ENCODE peak calls at places on chromosome 5, in five cellular contexts. I, F, Z, X and V are unnamed samples.

GRCh38 chr5:125198270-125198974 is 452.0 kb upstream of the ZNF608 start:
- DNase-seq in I (peak), Z (peak), X (peak), F (peak), V (peak)

GRCh38 chr5:110159202-110159601 is 469.5 kb downstream of the MAN2A1 start:
- DNase-seq in X (peak), F (peak), Z (no peak), I (peak), V (no peak)

GRCh38 chr5:134289509-134290113 is 63.7 kb upstream of the PPP2CA start:
- DNase-seq in I (peak), F (peak), Z (peak), X (peak), V (peak)

GRCh38 chr5:126515337-126515736 is 79.7 kb downstream of the ALDH7A1 start:
- DNase-seq in I (no peak), F (no peak), X (no peak), Z (no peak), V (no peak)

GRCh38 chr5:68884893-68885292 is 208.9 kb upstream of the SLC30A5 start:
- DNase-seq in F (no peak), I (peak), X (peak), Z (no peak), V (no peak)

GRCh38 chr5:108093186-108093585 is 288.7 kb downstream of the FBXL17 start:
- DNase-seq in I (peak), F (peak), Z (no peak), X (peak), V (no peak)

GRCh38 chr5:179374506-179375235 is 29.4 kb upstream of the ADAMTS2 start:
- DNase-seq in I (no peak), Z (no peak), X (no peak), F (no peak), V (no peak)

GRCh38 chr5:175654807-175655206 is 3.1 kb upstream of the HRH2 start:
- DNase-seq in X (no peak), I (no peak), F (no peak), Z (no peak), V (no peak)

GRCh38 chr5:6378128-6379023 is at the start of gene MED10:
- DNase-seq in Z (peak), I (peak), F (peak), X (peak), V (peak)

GRCh38 chr5:149203896-149204544 is 62.7 kb downstream of the ABLIM3 start:
- DNase-seq in F (no peak), I (peak), Z (no peak), X (peak), V (peak)

GRCh38 chr5:174082286-174082685 is 36.8 kb downstream of the NSG2 start:
- DNase-seq in I (no peak), X (no peak), Z (no peak), F (no peak), V (no peak)

GRCh38 chr5:87103616-87104287 is 163.9 kb upstream of the RASA1 start:
- DNase-seq in F (no peak), Z (no peak), X (no peak), I (no peak), V (no peak)

GRCh38 chr5:82234880-82235279 is 43.3 kb downstream of the RPS23 start:
- DNase-seq in Z (no peak), X (no peak), I (no peak), F (no peak), V (no peak)

GRCh38 chr5:14142856-14143508 is at the start of gene TRIO:
- DNase-seq in I (peak), Z (peak), X (peak), F (peak), V (peak)
- TF ChIP-seq CTCF in I (no peak), Z (no peak), X (peak), F (peak), V (peak)

GRCh38 chr5:155827949-155828348 is 499.0 kb upstream of the SGCD start:
- DNase-seq in I (no peak), Z (no peak), F (no peak), X (no peak), V (no peak)

GRCh38 chr5:155826947-155827815 is 499.8 kb upstream of the SGCD start:
- DNase-seq in X (no peak), Z (no peak), I (no peak), F (peak), V (no peak)

DNA sequence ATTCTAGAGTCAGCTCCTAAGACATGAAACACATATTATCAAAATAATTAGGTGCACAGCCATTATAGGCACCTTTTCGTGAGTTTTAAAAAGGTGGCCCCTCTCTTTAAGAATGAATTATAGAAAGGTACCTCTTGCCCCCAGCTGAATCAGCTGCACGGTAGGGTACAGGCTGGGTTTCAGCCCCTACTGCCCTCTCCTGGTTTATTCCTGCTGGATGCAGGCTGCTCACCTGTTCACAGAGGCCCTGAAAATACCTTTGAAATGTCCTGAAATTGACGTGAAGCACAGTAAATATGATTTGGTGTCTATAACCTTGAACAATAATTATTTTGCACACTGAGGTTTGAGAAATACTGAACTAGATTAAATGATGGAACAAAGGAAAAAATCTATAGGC is 504.8 kb upstream of the SGCD start:
- DNase-seq in Z (no peak), F (no peak), I (no peak), X (no peak), V (no peak)
- TF ChIP-seq CTCF in Z (no peak), F (no peak), I (no peak), X (no peak), V (no peak)

GRCh38 chr5:92369587-92369986 is 986.5 kb upstream of the ARRDC3 start:
- DNase-seq in F (no peak), I (no peak), X (no peak), Z (no peak), V (no peak)
- TF ChIP-seq CTCF in F (no peak), I (no peak), X (no peak), Z (no peak), V (no peak)

GRCh38 chr5:65623482-65623881 is 651 bp downstream of the TRIM23 start:
- DNase-seq in X (peak), F (peak), I (peak), Z (no peak), V (no peak)

GRCh38 chr5:65624570-65625555 is at the start of the genes SHLD3 and TRAPPC13:
- DNase-seq in F (peak), X (peak), Z (peak), I (peak), V (peak)

GRCh38 chr5:65624025-65624569 is at the start of gene TRIM23:
- DNase-seq in I (peak), X (peak), F (peak), Z (peak), V (peak)

GRCh38 chr5:65625743-65626142 is 916 bp downstream of the SHLD3 start:
- DNase-seq in Z (no peak), I (peak), F (no peak), X (no peak), V (no peak)

DNA sequence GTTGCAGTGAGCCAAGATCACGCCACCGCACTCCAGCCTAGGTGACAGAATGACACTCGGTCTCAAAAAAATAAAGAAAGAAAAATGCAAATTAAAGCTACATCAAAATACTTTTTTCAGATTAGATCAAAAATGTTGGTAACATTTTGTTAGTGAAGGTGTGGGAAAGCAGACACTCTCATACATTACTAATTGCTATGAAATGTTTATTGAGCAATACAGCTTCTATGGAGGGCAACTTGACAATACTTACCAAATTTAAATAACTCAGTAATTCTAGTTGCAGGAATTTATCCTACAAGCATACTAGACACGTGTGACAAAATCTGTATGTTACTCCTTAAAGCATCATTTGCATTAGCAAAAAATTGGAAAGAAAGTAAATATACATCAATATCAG is 4.1 kb downstream of the TRIM23 start:
- DNase-seq in Z (no peak), X (peak), I (peak), F (peak), V (no peak)
- TF ChIP-seq CTCF in Z (no peak), X (no peak), I (no peak), F (no peak), V (no peak)

GRCh38 chr5:142441638-142442037 is 116.8 kb upstream of the SPRY4 start:
- DNase-seq in F (no peak), Z (no peak), I (peak), X (peak), V (no peak)
- TF ChIP-seq CTCF in F (no peak), Z (no peak), I (peak), X (peak), V (no peak)

DNA sequence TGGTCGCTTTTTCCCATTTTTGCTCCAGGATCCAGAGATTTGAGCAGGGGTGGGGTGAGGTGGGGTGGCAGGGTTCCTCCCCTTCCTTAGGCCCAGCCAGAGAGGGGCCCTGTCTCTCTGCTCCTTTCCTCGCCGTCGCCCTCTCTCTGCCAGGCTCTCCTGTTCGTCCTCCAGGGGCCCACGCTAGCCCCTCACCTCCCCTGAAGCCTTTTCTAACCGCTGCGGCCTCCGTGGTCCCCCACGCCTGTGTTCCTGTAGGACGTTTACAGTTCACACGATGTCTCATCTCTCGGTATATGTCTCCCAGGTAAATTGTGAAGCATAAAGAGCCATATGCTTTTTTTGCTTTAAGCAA is 49.9 kb upstream of the ZNF366 start:
- DNase-seq in I (no peak), Z (no peak), X (no peak), F (no peak), V (no peak)
- TF ChIP-seq CTCF in I (no peak), Z (no peak), X (no peak), F (no peak), V (no peak)

GRCh38 chr5:90865194-90865593 is 306.6 kb downstream of the ADGRV1 start:
- DNase-seq in I (no peak), Z (no peak), X (no peak), F (no peak), V (no peak)

GRCh38 chr5:90866915-90867715 is 308.5 kb downstream of the ADGRV1 start:
- DNase-seq in I (peak), X (no peak), F (peak), Z (no peak), V (no peak)

GRCh38 chr5:90866333-90866732 is 307.7 kb downstream of the ADGRV1 start:
- DNase-seq in I (peak), F (peak), Z (no peak), X (peak), V (peak)

GRCh38 chr5:90861843-90862586 is 303.4 kb downstream of the ADGRV1 start:
- DNase-seq in I (no peak), F (no peak), X (peak), Z (no peak), V (no peak)
- TF ChIP-seq CTCF in I (no peak), F (no peak), X (peak), Z (no peak), V (peak)

GRCh38 chr5:130050585-130050984 is 146.3 kb downstream of the CHSY3 start:
- DNase-seq in Z (no peak), X (no peak), I (peak), F (no peak), V (no peak)

GRCh38 chr5:130055572-130055971 is 151.3 kb downstream of the CHSY3 start:
- DNase-seq in Z (no peak), I (no peak), F (peak), X (no peak), V (no peak)

DNA sequence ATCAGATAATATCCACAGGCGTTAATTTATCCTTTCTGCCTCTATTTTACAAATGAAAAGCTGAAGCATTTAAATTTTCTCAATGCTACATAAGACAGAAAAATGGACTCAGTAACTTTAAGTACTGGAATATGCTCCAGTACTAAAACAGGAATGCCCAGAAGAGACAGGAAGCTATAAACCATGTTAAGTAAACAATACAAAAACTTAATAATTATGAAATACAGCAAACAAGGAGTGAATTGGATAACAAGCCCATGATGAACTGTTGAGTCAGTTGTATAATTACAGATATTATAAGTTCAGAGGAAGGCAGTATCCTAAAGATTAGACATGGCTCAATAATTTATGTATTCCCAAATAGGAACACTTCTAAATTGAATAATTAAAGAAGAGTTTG is 148.5 kb downstream of the CHSY3 start:
- DNase-seq in X (no peak), Z (no peak), I (peak), F (no peak), V (no peak)
- TF ChIP-seq CTCF in X (no peak), Z (no peak), I (no peak), F (no peak), V (no peak)

GRCh38 chr5:982377-983237 is 26.0 kb upstream of the NKD2 start:
- DNase-seq in I (no peak), X (no peak), F (no peak), Z (no peak), V (no peak)
- TF ChIP-seq CTCF in I (no peak), X (peak), F (peak), Z (no peak), V (peak)